ENCODE peak calls at places on chromosomes 12 and 14, in eight cellular contexts. One of them, this sample, is unnamed.

GRCh38 chr12:102480401-102480800 is at the start of gene IGF1:
- DNase-seq in cardiac fibroblast: peak; percentile 65
- DNase-seq in PC-3: no peak
- DNase-seq in pancreas: no peak
- DNase-seq in GM12865: no peak
- DNase-seq in CD4-positive, CD25-positive, alpha-beta regulatory T cell: peak; percentile 12
- DNase-seq in Peyer's patch: no peak
- DNase-seq in AG10803: peak; percentile 78
- DNase-seq in this sample: peak; percentile 16

GRCh38 chr12:14651371-14651770 is 45.0 kb downstream of the GUCY2C start:
- DNase-seq in cardiac fibroblast: no peak
- DNase-seq in PC-3: no peak
- DNase-seq in pancreas: no peak
- DNase-seq in GM12865: no peak
- DNase-seq in CD4-positive, CD25-positive, alpha-beta regulatory T cell: no peak
- DNase-seq in Peyer's patch: no peak
- DNase-seq in AG10803: no peak
- DNase-seq in this sample: no peak

GRCh38 chr12:95623554-95624170 is 72.4 kb upstream of the USP44 start:
- DNase-seq in cardiac fibroblast: peak; percentile 95
- DNase-seq in PC-3: peak; percentile 89
- DNase-seq in pancreas: peak; percentile 62
- DNase-seq in GM12865: peak; percentile 66
- DNase-seq in CD4-positive, CD25-positive, alpha-beta regulatory T cell: peak; percentile 24
- DNase-seq in Peyer's patch: peak; percentile 76
- DNase-seq in AG10803: peak; percentile 96
- DNase-seq in this sample: peak; percentile 57

GRCh38 chr12:65999564-66000280 is 130.8 kb downstream of the LLPH start:
- DNase-seq in cardiac fibroblast: peak; percentile 55
- DNase-seq in PC-3: peak; percentile 65
- DNase-seq in pancreas: no peak
- DNase-seq in GM12865: no peak
- DNase-seq in CD4-positive, CD25-positive, alpha-beta regulatory T cell: no peak
- DNase-seq in Peyer's patch: no peak
- DNase-seq in AG10803: peak; percentile 49
- DNase-seq in this sample: peak; percentile 13

GRCh38 chr14:106506901-106507305 is 980.5 kb downstream of the TMEM121 start:
- DNase-seq in cardiac fibroblast: no peak
- DNase-seq in PC-3: no peak
- DNase-seq in pancreas: no peak
- DNase-seq in GM12865: no peak
- DNase-seq in CD4-positive, CD25-positive, alpha-beta regulatory T cell: peak; percentile 73
- DNase-seq in Peyer's patch: no peak
- DNase-seq in AG10803: no peak
- DNase-seq in this sample: no peak

GRCh38 chr12:29148958-29149690 is at the start of gene FAR2:
- DNase-seq in cardiac fibroblast: peak; percentile 52
- DNase-seq in PC-3: peak; percentile 69
- DNase-seq in pancreas: no peak
- DNase-seq in GM12865: peak; percentile 52
- DNase-seq in CD4-positive, CD25-positive, alpha-beta regulatory T cell: peak; percentile 53
- DNase-seq in Peyer's patch: peak; percentile 83
- DNase-seq in AG10803: peak; percentile 9
- DNase-seq in this sample: no peak

GRCh38 chr14:73785834-73786631 is 65.6 kb upstream of the PTGR2 start:
- DNase-seq in cardiac fibroblast: peak; percentile 95
- DNase-seq in PC-3: peak; percentile 86
- DNase-seq in pancreas: peak; percentile 76
- DNase-seq in GM12865: peak; percentile 85
- DNase-seq in CD4-positive, CD25-positive, alpha-beta regulatory T cell: peak; percentile 85
- DNase-seq in Peyer's patch: peak; percentile 84
- DNase-seq in AG10803: peak; percentile 94
- DNase-seq in this sample: peak; percentile 89

GRCh38 chr12:117350140-117350539 is 11.3 kb downstream of the NOS1 start:
- DNase-seq in cardiac fibroblast: no peak
- DNase-seq in PC-3: no peak
- DNase-seq in pancreas: no peak
- DNase-seq in GM12865: no peak
- DNase-seq in CD4-positive, CD25-positive, alpha-beta regulatory T cell: no peak
- DNase-seq in Peyer's patch: no peak
- DNase-seq in AG10803: no peak
- DNase-seq in this sample: no peak

GRCh38 chr12:32120419-32120818 is 13.8 kb downstream of the BICD1 start:
- DNase-seq in cardiac fibroblast: no peak
- DNase-seq in PC-3: no peak
- DNase-seq in pancreas: no peak
- DNase-seq in GM12865: peak; percentile 61
- DNase-seq in CD4-positive, CD25-positive, alpha-beta regulatory T cell: peak; percentile 49
- DNase-seq in Peyer's patch: no peak
- DNase-seq in AG10803: no peak
- DNase-seq in this sample: no peak

GRCh38 chr12:81297606-81298005 is 219.7 kb downstream of the ACSS3 start:
- DNase-seq in cardiac fibroblast: no peak
- DNase-seq in PC-3: no peak
- DNase-seq in pancreas: no peak
- DNase-seq in GM12865: no peak
- DNase-seq in CD4-positive, CD25-positive, alpha-beta regulatory T cell: no peak
- DNase-seq in Peyer's patch: no peak
- DNase-seq in AG10803: peak; percentile 24
- DNase-seq in this sample: no peak

GRCh38 chr12:129393357-129393937 is 510.4 kb downstream of the TMEM132D start:
- DNase-seq in cardiac fibroblast: no peak
- DNase-seq in PC-3: no peak
- DNase-seq in pancreas: no peak
- DNase-seq in GM12865: no peak
- DNase-seq in CD4-positive, CD25-positive, alpha-beta regulatory T cell: no peak
- DNase-seq in Peyer's patch: no peak
- DNase-seq in AG10803: no peak
- DNase-seq in this sample: no peak

GRCh38 chr14:92589213-92589852 is 75.8 kb downstream of the RIN3 start:
- DNase-seq in cardiac fibroblast: peak; percentile 55
- DNase-seq in PC-3: peak; percentile 56
- DNase-seq in pancreas: no peak
- DNase-seq in GM12865: peak; percentile 81
- DNase-seq in CD4-positive, CD25-positive, alpha-beta regulatory T cell: peak; percentile 52
- DNase-seq in Peyer's patch: peak; percentile 49
- DNase-seq in AG10803: peak; percentile 40
- DNase-seq in this sample: no peak

GRCh38 chr12:53065975-53066593 is 13.1 kb downstream of the SPRYD3 start:
- DNase-seq in cardiac fibroblast: peak; percentile 86
- DNase-seq in PC-3: peak; percentile 81
- DNase-seq in pancreas: peak; percentile 79
- DNase-seq in GM12865: peak; percentile 71
- DNase-seq in CD4-positive, CD25-positive, alpha-beta regulatory T cell: peak; percentile 65
- DNase-seq in Peyer's patch: peak; percentile 86
- DNase-seq in AG10803: peak; percentile 82
- DNase-seq in this sample: no peak

GRCh38 chr12:94277426-94278000 is 129.1 kb downstream of the PLXNC1 start:
- DNase-seq in cardiac fibroblast: no peak
- DNase-seq in PC-3: no peak
- DNase-seq in pancreas: no peak
- DNase-seq in GM12865: no peak
- DNase-seq in CD4-positive, CD25-positive, alpha-beta regulatory T cell: no peak
- DNase-seq in Peyer's patch: no peak
- DNase-seq in AG10803: no peak
- DNase-seq in this sample: no peak

GRCh38 chr14:105091335-105092123 is 26.3 kb upstream of the GPR132 start:
- DNase-seq in cardiac fibroblast: no peak
- DNase-seq in PC-3: peak; percentile 92
- DNase-seq in pancreas: peak; percentile 92
- DNase-seq in GM12865: no peak
- DNase-seq in CD4-positive, CD25-positive, alpha-beta regulatory T cell: no peak
- DNase-seq in Peyer's patch: peak; percentile 97
- DNase-seq in AG10803: peak; percentile 64
- DNase-seq in this sample: no peak

GRCh38 chr12:108107293-108107692 is 21.8 kb upstream of the WSCD2 start:
- DNase-seq in cardiac fibroblast: no peak
- DNase-seq in PC-3: no peak
- DNase-seq in pancreas: no peak
- DNase-seq in GM12865: no peak
- DNase-seq in CD4-positive, CD25-positive, alpha-beta regulatory T cell: no peak
- DNase-seq in Peyer's patch: no peak
- DNase-seq in AG10803: no peak
- DNase-seq in this sample: no peak

GRCh38 chr12:106170285-106170684 is 31.5 kb upstream of the NUAK1 start:
- DNase-seq in cardiac fibroblast: peak; percentile 75
- DNase-seq in PC-3: peak; percentile 80
- DNase-seq in pancreas: no peak
- DNase-seq in GM12865: no peak
- DNase-seq in CD4-positive, CD25-positive, alpha-beta regulatory T cell: no peak
- DNase-seq in Peyer's patch: no peak
- DNase-seq in AG10803: peak; percentile 91
- DNase-seq in this sample: peak; percentile 66

GRCh38 chr14:22614240-22614799 is 16.2 kb downstream of the ABHD4 start:
- DNase-seq in cardiac fibroblast: peak; percentile 94
- DNase-seq in PC-3: peak; percentile 97
- DNase-seq in pancreas: peak; percentile 49
- DNase-seq in GM12865: peak; percentile 39
- DNase-seq in CD4-positive, CD25-positive, alpha-beta regulatory T cell: no peak
- DNase-seq in Peyer's patch: no peak
- DNase-seq in AG10803: peak; percentile 99
- DNase-seq in this sample: peak; percentile 95
- H3K4me3 ChIP-seq in cardiac fibroblast: no peak overlapping the region
- H3K4me3 ChIP-seq in PC-3: no peak overlapping the region
- H3K4me3 ChIP-seq in pancreas: no peak overlapping the region
- H3K4me3 ChIP-seq in GM12865: no peak overlapping the region
- H3K4me3 ChIP-seq in CD4-positive, CD25-positive, alpha-beta regulatory T cell: no peak overlapping the region
- H3K4me3 ChIP-seq in Peyer's patch: no peak overlapping the region
- H3K4me3 ChIP-seq in AG10803: no peak overlapping the region
- H3K4me3 ChIP-seq in this sample: no peak overlapping the region

DNA sequence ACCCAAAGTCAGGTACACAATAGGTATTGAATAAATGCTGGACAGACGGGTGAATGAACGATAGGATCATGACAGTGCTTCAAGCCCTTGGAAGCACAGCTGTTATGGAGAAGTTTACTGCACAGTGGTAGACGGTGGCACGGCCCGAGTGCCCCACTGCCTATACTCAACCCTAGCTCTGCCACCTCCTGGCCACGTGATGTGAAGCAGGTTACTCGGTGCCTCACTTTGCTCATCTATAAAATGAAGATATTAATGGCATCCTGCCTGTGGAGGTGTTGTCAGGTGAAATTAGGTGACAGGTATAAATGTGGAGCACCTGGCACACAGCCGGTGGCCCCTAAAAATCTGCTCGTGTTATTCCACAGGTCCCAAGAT is 5.8 kb downstream of the ASB2 start:
- DNase-seq in cardiac fibroblast: peak; percentile 13
- DNase-seq in PC-3: peak; percentile 46
- DNase-seq in pancreas: peak; percentile 70
- DNase-seq in GM12865: peak; percentile 69
- DNase-seq in CD4-positive, CD25-positive, alpha-beta regulatory T cell: peak; percentile 87
- DNase-seq in Peyer's patch: no peak
- DNase-seq in AG10803: no peak
- DNase-seq in this sample: no peak
- H3K4me3 ChIP-seq in cardiac fibroblast: no peak overlapping the region
- H3K4me3 ChIP-seq in PC-3: peak overlapping the region; percentile 41
- H3K4me3 ChIP-seq in pancreas: peak overlapping the region; percentile 22
- H3K4me3 ChIP-seq in GM12865: peak overlapping the region; percentile 52
- H3K4me3 ChIP-seq in CD4-positive, CD25-positive, alpha-beta regulatory T cell: peak overlapping the region; percentile 92
- H3K4me3 ChIP-seq in Peyer's patch: peak overlapping the region; percentile 44
- H3K4me3 ChIP-seq in AG10803: peak overlapping the region; percentile 23
- H3K4me3 ChIP-seq in this sample: peak overlapping the region; percentile 10

DNA sequence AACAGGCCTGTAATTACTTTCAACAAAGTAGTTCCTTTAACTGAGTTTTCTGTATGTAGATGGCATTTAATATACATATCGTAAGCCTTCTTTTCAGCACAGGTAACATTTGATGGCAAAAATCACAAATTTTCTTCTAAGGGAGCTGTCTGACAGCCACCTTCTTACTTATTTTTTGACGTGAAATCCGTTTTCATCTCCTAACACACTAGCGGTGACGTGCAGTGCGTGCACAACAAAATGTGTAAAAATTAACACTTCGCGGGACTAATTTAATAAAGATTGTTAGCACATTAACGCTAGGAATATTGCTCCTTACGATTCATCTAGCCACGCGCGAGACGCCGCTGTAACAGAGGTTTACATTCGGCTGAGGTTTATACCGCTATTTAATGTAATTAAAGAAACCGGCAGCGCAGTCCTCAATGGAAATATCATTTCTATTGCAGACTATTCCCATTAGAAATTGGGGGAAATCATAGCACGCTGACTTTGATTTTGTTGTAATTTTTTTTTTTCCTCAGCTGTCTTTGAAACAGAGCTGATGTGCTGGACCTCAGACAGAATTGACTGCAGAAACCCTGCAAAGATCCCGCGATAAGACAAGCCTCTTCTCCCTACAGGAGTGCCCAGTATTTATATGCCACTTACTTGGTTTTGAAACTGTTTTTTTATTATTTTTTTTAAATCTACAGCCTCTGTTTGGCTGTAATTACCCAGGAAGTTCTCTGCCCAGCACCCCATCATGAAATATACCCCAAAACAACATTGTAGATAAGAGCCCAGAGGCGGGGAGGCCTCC is 31.3 kb downstream of the BCL11B start:
- DNase-seq in cardiac fibroblast: no peak
- DNase-seq in PC-3: no peak
- DNase-seq in pancreas: no peak
- DNase-seq in GM12865: no peak
- DNase-seq in CD4-positive, CD25-positive, alpha-beta regulatory T cell: peak; percentile 69
- DNase-seq in Peyer's patch: no peak
- DNase-seq in AG10803: no peak
- DNase-seq in this sample: no peak
- H3K4me3 ChIP-seq in cardiac fibroblast: no peak overlapping the region
- H3K4me3 ChIP-seq in PC-3: no peak overlapping the region
- H3K4me3 ChIP-seq in pancreas: no peak overlapping the region
- H3K4me3 ChIP-seq in GM12865: no peak overlapping the region
- H3K4me3 ChIP-seq in CD4-positive, CD25-positive, alpha-beta regulatory T cell: peak overlapping the region; percentile 92
- H3K4me3 ChIP-seq in Peyer's patch: no peak overlapping the region
- H3K4me3 ChIP-seq in AG10803: no peak overlapping the region
- H3K4me3 ChIP-seq in this sample: no peak overlapping the region

GRCh38 chr12:10243803-10244520 is 31.3 kb downstream of the GABARAPL1 start:
- DNase-seq in cardiac fibroblast: no peak
- DNase-seq in PC-3: no peak
- DNase-seq in pancreas: no peak
- DNase-seq in GM12865: peak; percentile 88
- DNase-seq in CD4-positive, CD25-positive, alpha-beta regulatory T cell: peak; percentile 19
- DNase-seq in Peyer's patch: no peak
- DNase-seq in AG10803: no peak
- DNase-seq in this sample: no peak
- H3K4me3 ChIP-seq in cardiac fibroblast: no peak overlapping the region
- H3K4me3 ChIP-seq in PC-3: no peak overlapping the region
- H3K4me3 ChIP-seq in pancreas: no peak overlapping the region
- H3K4me3 ChIP-seq in GM12865: no peak overlapping the region
- H3K4me3 ChIP-seq in CD4-positive, CD25-positive, alpha-beta regulatory T cell: no peak overlapping the region
- H3K4me3 ChIP-seq in Peyer's patch: no peak overlapping the region
- H3K4me3 ChIP-seq in AG10803: no peak overlapping the region
- H3K4me3 ChIP-seq in this sample: no peak overlapping the region

This sample was measured in skeletal muscle cell.